ENCODE peak calls at places on chromosome 19, in nine cellular contexts. V, A, B, J, M, N, R, Z and Q are unnamed samples.

GRCh38 chr19:3001235-3001800 is 24.0 kb downstream of the TLE6 start:
- DNase-seq in V (no peak), A (no peak), B (no peak), J (no peak), M (no peak), N (no peak), R (no peak), Z (no peak), Q (no peak)

GRCh38 chr19:48813123-48813911 is 2.5 kb upstream of the BCAT2 start:
- DNase-seq in V (no peak), A (no peak), B (no peak), J (no peak), M (no peak), N (no peak), R (no peak), Z (no peak), Q (no peak)

GRCh38 chr19:41935781-41936415 is 7.6 kb upstream of the ERFL start:
- DNase-seq in V (no peak), A (no peak), B (no peak), J (no peak), M (no peak), N (no peak), R (no peak), Z (no peak), Q (no peak)

GRCh38 chr19:58395220-58395978 is at the start of gene RNF225:
- DNase-seq in V (no peak), A (no peak), B (no peak), J (peak), M (peak), N (no peak), R (no peak), Z (peak), Q (no peak)

GRCh38 chr19:49907745-49908446 is 11.2 kb upstream of the IL4I1 start:
- DNase-seq in V (no peak), A (no peak), B (no peak), J (no peak), M (no peak), N (no peak), R (no peak), Z (no peak), Q (no peak)

GRCh38 chr19:55586976-55587668 is 6.5 kb upstream of the ZNF579 start:
- DNase-seq in V (peak), A (peak), B (peak), J (peak), M (peak), N (peak), R (peak), Z (peak), Q (peak)

GRCh38 chr19:47377208-47377701 is 28.1 kb downstream of the DHX34 start:
- DNase-seq in V (no peak), A (no peak), B (peak), J (no peak), M (no peak), N (no peak), R (no peak), Z (no peak), Q (no peak)

GRCh38 chr19:54312011-54312410 is 955 bp downstream of the LILRA5 start:
- DNase-seq in V (no peak), A (no peak), B (no peak), J (no peak), M (peak), N (no peak), R (no peak), Z (no peak), Q (no peak)

GRCh38 chr19:5018224-5019015 is 49.5 kb downstream of the KDM4B start:
- DNase-seq in V (peak), A (no peak), B (no peak), J (peak), M (no peak), N (no peak), R (no peak), Z (peak), Q (no peak)

GRCh38 chr19:51664997-51665396 is 18.4 kb upstream of the SIGLEC14 start:
- DNase-seq in V (no peak), A (no peak), B (no peak), J (peak), M (no peak), N (no peak), R (no peak), Z (no peak), Q (no peak)
- TF ChIP-seq CTCF in V (peak), A (peak), B (no peak), J (peak), M (no peak), N (no peak), R (no peak), Z (no peak), Q (no peak)

GRCh38 chr19:708154-709141 is at the start of gene PALM:
- DNase-seq in V (no peak), A (no peak), B (peak), J (no peak), M (no peak), N (no peak), R (peak), Z (no peak), Q (no peak)
- TF ChIP-seq CTCF in V (no peak), A (no peak), B (peak), J (no peak), M (peak), N (no peak), R (no peak), Z (no peak), Q (no peak)

DNA sequence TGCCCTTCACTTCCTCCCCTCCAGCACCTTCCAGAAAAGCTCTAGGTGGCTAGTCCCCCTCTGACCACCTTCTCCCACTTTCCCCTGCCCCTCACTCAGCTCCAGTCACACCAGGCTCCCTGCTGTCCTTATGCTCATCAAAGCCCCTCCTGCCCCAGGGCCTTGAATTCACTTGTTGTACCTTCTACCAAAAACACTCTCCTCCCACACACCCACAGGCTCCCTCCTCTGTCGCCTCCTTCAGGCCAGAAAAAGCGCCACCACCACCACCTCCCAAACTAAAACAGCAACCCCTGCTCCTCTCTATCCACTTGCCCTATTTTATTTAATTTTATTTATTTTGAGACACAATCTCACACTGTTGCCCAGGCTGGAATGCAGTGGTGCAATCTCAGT is 4.8 kb upstream of the CEACAM16 start:
- DNase-seq in V (no peak), A (no peak), B (no peak), J (no peak), M (no peak), N (no peak), R (no peak), Z (no peak), Q (no peak)
- TF ChIP-seq CTCF in V (peak), A (peak), B (no peak), J (peak), M (no peak), N (peak), R (no peak), Z (no peak), Q (no peak)

DNA sequence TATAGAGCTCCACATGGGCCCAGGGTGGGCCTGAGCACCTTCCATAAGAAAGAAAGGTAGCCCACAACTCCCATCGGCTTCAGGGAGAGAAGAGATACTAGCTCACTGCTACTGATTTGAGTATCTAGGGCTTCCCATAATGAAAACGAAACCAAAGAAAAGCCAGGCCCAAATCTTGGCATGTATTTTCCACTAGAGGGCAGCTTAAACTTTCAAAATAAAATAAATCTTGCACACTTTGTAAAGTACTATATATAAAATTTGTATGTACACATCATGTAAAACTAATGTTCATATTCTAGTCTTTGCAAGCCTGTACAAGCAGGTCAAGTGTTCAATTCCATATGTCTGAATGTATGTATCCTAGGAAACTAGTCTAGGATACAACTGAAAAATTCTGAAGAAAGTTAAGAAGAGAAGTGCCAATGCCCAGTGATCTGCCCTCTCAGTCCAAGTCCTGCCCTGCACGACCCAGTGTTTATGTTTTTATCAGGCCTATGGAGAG is 475.9 kb downstream of the UQCRFS1 start:
- DNase-seq in V (peak), A (peak), B (no peak), J (peak), M (no peak), N (no peak), R (no peak), Z (no peak), Q (no peak)
- TF ChIP-seq CTCF in V (peak), A (peak), B (peak), J (peak), M (peak), N (peak), R (peak), Z (peak), Q (peak)

GRCh38 chr19:51440846-51441409 is 17.3 kb downstream of the SIGLEC8 start:
- DNase-seq in V (no peak), A (no peak), B (no peak), J (no peak), M (no peak), N (no peak), R (no peak), Z (no peak), Q (no peak)

GRCh38 chr19:51440052-51440451 is 18.2 kb downstream of the SIGLEC8 start:
- DNase-seq in V (no peak), A (no peak), B (no peak), J (no peak), M (no peak), N (no peak), R (no peak), Z (no peak), Q (no peak)

GRCh38 chr19:51433092-51433491 is 15.7 kb upstream of the SIGLEC10 start:
- DNase-seq in V (no peak), A (no peak), B (no peak), J (no peak), M (no peak), N (no peak), R (no peak), Z (no peak), Q (no peak)

GRCh38 chr19:51441410-51442390 is 16.6 kb downstream of the SIGLEC8 start:
- DNase-seq in V (no peak), A (no peak), B (no peak), J (no peak), M (no peak), N (no peak), R (no peak), Z (no peak), Q (no peak)

GRCh38 chr19:51439021-51439465 is 19.2 kb downstream of the SIGLEC8 start:
- DNase-seq in V (no peak), A (no peak), B (no peak), J (no peak), M (no peak), N (no peak), R (no peak), Z (no peak), Q (no peak)
- TF ChIP-seq CTCF in V (peak), A (peak), B (peak), J (peak), M (no peak), N (peak), R (no peak), Z (no peak), Q (no peak)